ENCODE peak calls at places on chromosomes 6 and 20, in five cellular contexts. N is AG08395, R is NCI-H2029, E is pancreas, U is kidney glomerular epithelial cell. G is an unnamed sample.
A peak's percentile ranks its signal among the peaks of the same experiment; 100 is the strongest.

GRCh38 chr6:69026243-69026642 is 391.2 kb downstream of the ADGRB3 start:
- DNase-seq in N (peak; percentile 5), R (no peak), E (no peak), U (peak; percentile 98), G (peak; percentile 25)

GRCh38 chr6:52497652-52498408 is 77.7 kb downstream of the EFHC1 start:
- DNase-seq in N (no peak), R (peak; percentile 91), E (no peak), U (no peak), G (no peak)

GRCh38 chr6:52596371-52597028 is 19.6 kb upstream of the TRAM2 start:
- DNase-seq in N (peak; percentile 67), R (no peak), E (no peak), U (peak; percentile 32), G (no peak)

GRCh38 chr6:4055420-4056041 is 23.4 kb downstream of the FAM217A start:
- DNase-seq in N (peak; percentile 66), R (no peak), E (no peak), U (peak; percentile 81), G (peak; percentile 75)

GRCh38 chr6:157460182-157460999 is 79.4 kb downstream of the ZDHHC14 start:
- DNase-seq in N (peak; percentile 28), R (no peak), E (no peak), U (peak; percentile 7), G (no peak)

GRCh38 chr6:7171119-7171518 is 63.4 kb downstream of the RREB1 start:
- DNase-seq in N (no peak), R (no peak), E (no peak), U (no peak), G (no peak)

GRCh38 chr6:43584892-43585570 is 9.0 kb downstream of the POLH start:
- DNase-seq in N (no peak), R (no peak), E (no peak), U (no peak), G (no peak)

GRCh38 chr6:3867616-3868502 is 18.7 kb downstream of the FAM50B start:
- DNase-seq in N (peak; percentile 41), R (no peak), E (no peak), U (no peak), G (no peak)

GRCh38 chr6:83911278-83911677 is 51.8 kb downstream of the CYB5R4 start:
- DNase-seq in N (no peak), R (no peak), E (no peak), U (no peak), G (no peak)

GRCh38 chr6:42197574-42198362 is 3.0 kb upstream of the GUCA1B start:
- DNase-seq in N (peak; percentile 64), R (peak; percentile 61), E (no peak), U (peak; percentile 85), G (no peak)

GRCh38 chr20:56630506-56631317 is 1.6 kb downstream of the TFAP2C start:
- DNase-seq in N (peak; percentile 53), R (no peak), E (no peak), U (no peak), G (no peak)

GRCh38 chr6:13357551-13358075 is 29.3 kb upstream of the TBC1D7 start:
- DNase-seq in N (peak; percentile 35), R (no peak), E (no peak), U (peak; percentile 76), G (peak; percentile 20)